ENCODE peak calls at places on chromosome 1, in six cellular contexts. N is K562, O is H1, K is endothelial cell of umbilical vein, Q is HCT116, I is SK-N-SH. C is an unnamed sample.

GRCh38 chr1:18327650-18328049 is 153.1 kb upstream of the KLHDC7A start:
- DNase-seq in N (no peak), O (no peak), K (no peak), Q (no peak), I (no peak), C (no peak)

GRCh38 chr1:3922201-3922725 is 22.2 kb upstream of the C1orf174 start:
- DNase-seq in N (peak), O (no peak), K (no peak), Q (no peak), I (no peak), C (no peak)

GRCh38 chr1:9197186-9198099 is 37.1 kb upstream of the H6PD start:
- DNase-seq in N (no peak), O (no peak), K (no peak), Q (no peak), I (no peak), C (no peak)

GRCh38 chr1:220203816-220204215 is 68.4 kb downstream of the RAB3GAP2 start:
- DNase-seq in N (no peak), O (no peak), K (no peak), Q (no peak), I (no peak), C (no peak)

GRCh38 chr1:246404078-246404477 is 103.0 kb downstream of the SMYD3 start:
- DNase-seq in N (no peak), O (no peak), K (no peak), Q (no peak), I (no peak), C (no peak)

GRCh38 chr1:50605186-50605875 is 182.1 kb upstream of the DMRTA2 start:
- DNase-seq in N (peak), O (no peak), K (peak), Q (peak), I (peak), C (peak)

GRCh38 chr1:13543451-13543911 is 29.7 kb upstream of the LRRC38 start:
- DNase-seq in N (no peak), O (no peak), K (no peak), Q (no peak), I (no peak), C (no peak)

GRCh38 chr1:81391100-81391828 is 409.5 kb upstream of the ADGRL2 start:
- DNase-seq in N (no peak), O (no peak), K (no peak), Q (no peak), I (no peak), C (no peak)

GRCh38 chr1:225626698-225627097 is 26.2 kb downstream of the ENAH start:
- DNase-seq in N (no peak), O (no peak), K (no peak), Q (no peak), I (no peak), C (no peak)

GRCh38 chr1:77347646-77348045 is 65.8 kb downstream of the AK5 start:
- DNase-seq in N (peak), O (no peak), K (peak), Q (peak), I (no peak), C (no peak)

GRCh38 chr1:161182214-161182613 is 4.9 kb upstream of the B4GALT3 start:
- DNase-seq in N (no peak), O (no peak), K (no peak), Q (no peak), I (no peak), C (no peak)

GRCh38 chr1:208895171-208895570 is 651.0 kb upstream of the PLXNA2 start:
- DNase-seq in N (no peak), O (no peak), K (no peak), Q (no peak), I (no peak), C (no peak)

GRCh38 chr1:24263746-24264145 is 55.4 kb upstream of the GRHL3 start:
- DNase-seq in N (no peak), O (no peak), K (no peak), Q (no peak), I (no peak), C (no peak)

GRCh38 chr1:77678628-77679610 is 3.5 kb downstream of the ZZZ3 start:
- DNase-seq in N (no peak), O (no peak), K (no peak), Q (no peak), I (no peak), C (no peak)

DNA sequence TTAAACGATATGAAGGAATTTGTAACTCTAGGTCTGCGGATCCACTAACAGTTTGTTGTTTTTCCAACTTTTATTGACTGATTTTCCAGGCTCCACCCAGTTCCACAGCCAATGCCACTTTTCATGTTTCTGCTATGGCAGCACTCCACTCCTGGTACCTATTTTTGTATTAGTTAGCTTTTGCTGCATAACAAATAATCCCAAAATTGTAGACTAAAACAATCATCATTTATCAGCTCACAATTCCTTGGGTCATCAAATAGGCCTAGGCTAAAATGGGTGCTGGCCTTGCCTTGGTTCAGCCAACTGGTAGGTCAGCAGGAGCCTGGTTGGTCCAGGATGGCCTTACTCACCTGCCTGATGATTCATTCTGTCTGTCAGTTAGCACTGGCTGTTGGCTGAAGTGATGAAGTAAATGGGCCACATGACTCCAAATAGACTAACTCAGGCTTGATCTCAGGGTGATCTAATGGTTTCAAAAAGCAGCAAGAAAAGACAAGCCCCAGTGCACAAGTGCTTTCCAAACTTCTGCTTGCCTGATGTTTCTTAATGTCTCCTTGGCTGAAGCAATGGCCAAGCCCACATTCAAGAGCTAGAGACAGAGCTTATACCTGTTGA is 3.2 kb upstream of the C8B start:
- DNase-seq in N (no peak), O (no peak), K (no peak), Q (no peak), I (no peak), C (no peak)
- H3K9ac ChIP-seq in N (no peak), O (no peak), K (no peak), Q (no peak), I (no peak), C (no peak)

DNA sequence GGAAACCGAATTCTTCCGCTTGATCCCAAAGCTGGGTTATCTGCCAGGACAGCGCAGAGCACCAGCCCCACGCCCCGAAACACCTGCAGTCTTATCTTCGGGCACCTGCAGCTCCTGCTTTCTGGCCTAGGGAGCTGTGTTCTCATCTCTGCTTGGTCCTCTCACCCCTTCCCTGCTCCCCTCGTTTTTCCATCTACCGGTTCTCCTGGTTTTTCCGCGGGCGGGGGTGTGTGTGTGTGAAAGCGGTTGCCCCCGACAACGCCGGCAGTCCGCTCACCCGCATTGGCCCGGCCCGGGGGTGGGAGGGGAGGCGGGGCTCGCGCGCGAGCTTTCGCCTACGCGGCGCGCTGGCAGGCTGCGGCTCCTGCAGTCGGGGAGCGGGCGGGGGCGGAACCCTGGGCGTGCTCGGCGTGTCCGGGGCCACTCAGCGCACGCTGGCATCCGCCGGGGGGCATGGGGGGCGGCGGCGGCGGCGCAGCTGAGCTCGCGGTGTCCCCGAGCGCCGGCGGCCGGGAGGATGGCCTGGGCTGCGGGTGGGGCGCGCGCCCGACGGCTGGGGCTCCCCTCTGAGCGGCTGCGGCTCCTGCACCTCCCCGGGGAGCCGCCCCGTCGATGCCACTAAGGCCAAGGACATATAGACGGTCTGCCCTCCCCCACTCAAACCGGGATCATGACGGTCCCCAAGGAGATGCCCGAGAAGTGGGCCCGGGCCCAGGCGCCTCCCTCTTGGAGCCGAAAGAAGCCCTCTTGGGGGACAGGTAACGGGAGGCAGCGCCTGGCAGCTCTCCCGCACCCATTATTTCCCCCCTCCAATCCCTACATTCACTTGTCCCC is 3.2 kb downstream of the ATP8B2 start:
- DNase-seq in N (no peak), O (peak), K (peak), Q (no peak), I (peak), C (no peak)
- TF ChIP-seq POLR2AphosphoS5 in N (no peak), O (no peak), K (peak), Q (peak), I (no peak), C (no peak)

GRCh38 chr1:229203991-229204632 is 66.8 kb upstream of the RAB4A start:
- DNase-seq in N (no peak), O (peak), K (no peak), Q (no peak), I (no peak), C (no peak)
- H3K9ac ChIP-seq in N (no peak), O (no peak), K (no peak), Q (no peak), I (no peak), C (peak)

DNA sequence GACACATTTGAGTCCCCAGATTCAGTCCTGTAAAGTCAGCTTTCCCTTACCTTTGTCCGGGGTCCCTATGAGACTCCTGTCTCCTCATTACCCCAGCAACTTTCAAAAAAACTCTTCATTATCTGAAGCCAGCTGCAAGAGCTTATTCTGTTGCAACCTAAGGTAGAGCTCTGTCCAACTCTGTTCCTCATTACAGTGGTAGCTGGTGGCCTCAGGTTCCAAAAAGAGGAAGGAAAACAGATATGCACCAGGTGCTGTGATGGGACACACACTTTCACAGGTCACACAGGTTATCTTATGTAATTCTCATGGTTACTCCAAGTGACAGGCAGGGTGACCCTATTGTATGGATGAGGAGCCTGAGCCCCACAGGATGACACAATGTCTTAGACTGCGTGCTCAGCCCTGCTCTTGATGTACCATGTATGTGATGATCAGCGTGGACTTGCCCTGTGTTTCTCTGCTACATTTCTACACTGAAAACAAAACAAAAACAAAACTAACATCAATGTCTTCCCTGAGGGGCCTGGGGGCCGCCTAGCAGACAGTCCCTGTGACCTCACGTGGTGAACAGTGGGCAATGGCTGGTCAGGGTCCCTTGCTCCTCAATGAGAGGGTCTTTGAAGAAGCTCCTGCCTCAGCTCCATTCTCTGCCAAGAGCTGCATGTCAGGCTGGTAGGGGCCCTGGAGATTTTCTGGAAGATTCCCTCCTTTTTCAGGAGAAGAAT is 9.7 kb upstream of the TENT5C start:
- DNase-seq in N (no peak), O (no peak), K (no peak), Q (no peak), I (no peak), C (no peak)
- TF ChIP-seq POLR2AphosphoS5 in N (no peak), O (no peak), K (no peak), Q (no peak), I (no peak), C (no peak)

DNA sequence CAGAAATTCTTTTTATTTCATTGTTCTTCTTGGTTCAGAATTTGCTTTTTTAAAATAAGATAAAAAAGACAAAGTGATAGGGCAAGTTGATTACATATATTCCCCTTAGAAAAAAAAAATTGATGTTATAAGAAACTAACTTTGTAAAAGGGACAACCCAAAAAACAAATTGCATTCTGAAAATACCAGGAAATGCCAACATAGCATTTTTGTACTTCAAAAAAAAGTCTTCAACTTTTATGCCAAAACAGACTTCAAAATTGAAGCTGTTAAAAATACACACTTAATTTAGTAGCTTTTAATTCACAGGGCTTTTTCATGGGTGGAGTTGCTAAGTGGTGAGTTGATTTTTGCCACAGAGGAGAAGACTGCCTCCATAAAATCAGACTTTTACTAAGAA is 70.9 kb downstream of the ODF2L start:
- DNase-seq in N (no peak), O (no peak), K (no peak), Q (no peak), I (no peak), C (no peak)
- H3K9ac ChIP-seq in N (no peak), O (no peak), K (no peak), Q (no peak), I (no peak), C (no peak)

GRCh38 chr1:244918422-244919319 is 54.3 kb upstream of the HNRNPU start:
- DNase-seq in N (peak), O (peak), K (peak), Q (no peak), I (peak), C (no peak)
- TF ChIP-seq POLR2AphosphoS5 in N (peak), O (no peak), K (no peak), Q (no peak), I (no peak), C (peak)

DNA sequence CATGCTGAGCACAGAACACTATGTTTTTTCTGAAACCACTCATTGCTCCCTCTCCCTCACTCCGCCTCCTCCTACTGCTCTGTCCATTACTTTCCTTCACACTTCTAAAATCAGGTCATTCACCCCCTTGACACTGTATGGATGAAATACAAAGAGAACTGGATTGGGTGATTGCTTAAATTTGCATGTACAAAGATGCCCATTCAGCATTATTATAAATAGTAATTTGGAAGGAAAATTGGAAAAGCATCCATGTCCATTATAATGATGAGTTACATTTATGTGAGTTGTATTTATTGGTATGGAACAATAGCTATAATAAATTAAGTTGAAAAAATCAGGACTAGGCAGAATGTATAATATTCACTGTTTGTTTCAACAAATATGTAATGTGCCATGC is 83.7 kb downstream of the PLD5 start:
- DNase-seq in N (no peak), O (no peak), K (no peak), Q (no peak), I (no peak), C (no peak)
- H3K9ac ChIP-seq in N (no peak), O (no peak), K (no peak), Q (no peak), I (no peak), C (no peak)

DNA sequence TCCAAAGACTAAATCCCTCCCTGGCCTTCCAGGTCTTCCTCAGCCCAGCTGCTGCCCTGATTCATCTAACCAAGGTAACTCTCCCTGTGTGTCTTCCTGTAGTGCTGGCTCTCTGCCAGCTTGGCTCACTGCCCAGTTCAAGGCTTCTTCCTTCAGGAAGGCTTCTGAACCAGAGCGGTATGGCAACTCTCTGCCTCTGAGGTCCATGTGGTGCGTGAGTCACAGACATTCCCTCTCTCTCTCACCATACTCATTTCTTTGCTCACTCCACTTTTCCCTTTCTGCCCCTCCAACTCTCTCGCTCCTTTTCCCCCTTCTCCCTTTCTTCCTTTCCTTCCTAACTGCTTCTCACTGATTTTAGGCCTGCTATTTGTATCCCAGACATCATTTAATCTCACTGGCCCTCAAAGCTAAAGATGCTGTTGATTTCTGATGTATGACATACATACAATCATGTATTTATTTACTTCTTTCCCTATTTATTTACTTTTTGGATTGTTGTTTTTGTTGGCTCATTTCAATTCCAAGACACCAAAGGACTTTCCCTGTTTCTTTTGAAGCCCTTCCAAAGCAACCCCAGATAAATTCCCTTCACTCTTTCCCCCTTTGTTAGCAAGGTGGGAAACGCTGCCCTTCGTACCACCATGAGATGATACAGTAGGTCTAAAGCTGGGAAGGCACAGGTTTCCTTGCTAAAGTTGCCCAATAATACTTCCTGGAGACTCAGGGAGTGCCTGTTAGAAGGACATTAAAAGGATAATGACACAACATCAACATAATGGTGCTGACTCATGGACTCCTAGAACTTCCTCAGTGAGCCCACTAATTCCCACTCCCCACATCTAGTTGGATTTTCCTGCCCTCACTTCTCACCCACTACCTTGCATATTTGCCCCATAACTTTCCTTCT is 17.8 kb downstream of the CFAP45 start:
- DNase-seq in N (peak), O (no peak), K (peak), Q (peak), I (peak), C (no peak)
- TF ChIP-seq POLR2AphosphoS5 in N (no peak), O (no peak), K (peak), Q (peak), I (peak), C (no peak)

C was measured in SK-N-MC.